ENCODE peak calls at places on chromosome 1, in seven cellular contexts. M, E, B, T, R, K and G are unnamed samples. For H3K4me1, the result is how much of the 10 kb centered on the place peaks cover.

GRCh38 chr1:66253330-66253921 is 280.5 kb upstream of the SGIP1 start:
- DNase-seq in R (no peak), K (peak), T (peak), E (no peak), B (no peak), M (peak), G (peak)

GRCh38 chr1:225508538-225509375 is 80.9 kb upstream of the LBR start:
- DNase-seq in E (no peak), M (peak), R (peak), B (no peak), K (no peak), T (peak), G (peak)

GRCh38 chr1:38953433-38953860 is 11.8 kb upstream of the RHBDL2 start:
- DNase-seq in M (peak), B (no peak), T (no peak), K (no peak), R (no peak), E (no peak), G (peak)

GRCh38 chr1:175192630-175193338 is at the start of gene KIAA0040:
- DNase-seq in K (no peak), M (peak), B (peak), E (peak), R (peak), T (peak), G (peak)

GRCh38 chr1:116119876-116120275 is 8.7 kb downstream of the MAB21L3 start:
- DNase-seq in R (no peak), M (no peak), T (no peak), E (no peak), K (no peak), B (no peak), G (no peak)

GRCh38 chr1:223091928-223092327 is 51.1 kb downstream of the TLR5 start:
- DNase-seq in B (no peak), M (no peak), R (no peak), T (no peak), E (no peak), K (no peak), G (no peak)

GRCh38 chr1:59249738-59250137 is 47.2 kb upstream of the FGGY start:
- DNase-seq in R (no peak), B (no peak), M (no peak), T (no peak), K (no peak), E (no peak), G (no peak)

GRCh38 chr1:20551945-20552727 is at the start of gene FAM43B:
- DNase-seq in K (no peak), M (peak), T (no peak), B (no peak), R (no peak), E (peak), G (no peak)

GRCh38 chr1:97093742-97094141 is 372.2 kb downstream of the PTBP2 start:
- DNase-seq in K (no peak), T (no peak), B (no peak), M (no peak), R (no peak), E (no peak), G (no peak)

GRCh38 chr1:230250676-230251075 is 175.5 kb downstream of the PGBD5 start:
- DNase-seq in M (peak), K (no peak), E (no peak), T (no peak), R (no peak), B (no peak), G (no peak)

GRCh38 chr1:19430121-19431068 is 54.9 kb downstream of the CAPZB start:
- DNase-seq in E (no peak), M (no peak), B (no peak), K (no peak), T (no peak), R (peak), G (no peak)

GRCh38 chr1:233613252-233614172 is at the start of gene KCNK1:
- DNase-seq in E (peak), T (peak), M (peak), K (no peak), R (peak), B (peak), G (peak)

GRCh38 chr1:37794372-37795339 is 1.0 kb downstream of the MANEAL start:
- DNase-seq in E (no peak), M (peak), R (no peak), B (no peak), T (no peak), K (no peak), G (no peak)

GRCh38 chr1:72827285-72827684 is 544.9 kb upstream of the NEGR1 start:
- DNase-seq in K (no peak), R (no peak), M (peak), E (no peak), B (no peak), T (no peak), G (no peak)

GRCh38 chr1:28560886-28561285 is 8.0 kb downstream of the TRNAU1AP start:
- DNase-seq in B (no peak), K (no peak), T (no peak), M (no peak), R (no peak), E (no peak), G (no peak)

GRCh38 chr1:28565726-28566125 is 12.8 kb downstream of the TRNAU1AP start:
- DNase-seq in R (no peak), K (no peak), T (no peak), M (no peak), E (no peak), B (no peak), G (no peak)

GRCh38 chr1:28565040-28565439 is 12.2 kb downstream of the TRNAU1AP start:
- DNase-seq in B (no peak), E (no peak), R (no peak), T (no peak), K (no peak), M (no peak), G (no peak)

GRCh38 chr1:28566931-28567330 is 14.0 kb downstream of the TRNAU1AP start:
- DNase-seq in R (no peak), M (no peak), K (no peak), E (no peak), B (no peak), T (no peak), G (no peak)

GRCh38 chr1:28564310-28564709 is 11.4 kb downstream of the TRNAU1AP start:
- DNase-seq in E (no peak), R (no peak), B (no peak), K (no peak), T (no peak), M (no peak), G (no peak)
- H3K4me1 ChIP-seq in E (under half), R (under half), B (under half), K (under half), T (under half), M (under half), G (under half)

GRCh38 chr1:182268659-182269058 is 122.9 kb downstream of the GLUL start:
- DNase-seq in R (no peak), K (no peak), E (no peak), M (no peak), T (no peak), B (no peak), G (no peak)
- H3K4me1 ChIP-seq in R (under half), K (under half), E (under half), M (under half), T (under half), B (under half), G (under half)

GRCh38 chr1:43007377-43008105 is 48.9 kb upstream of the SLC2A1 start:
- DNase-seq in R (peak), K (no peak), E (no peak), B (no peak), T (peak), M (peak), G (peak)

GRCh38 chr1:43008425-43009108 is 49.9 kb upstream of the SLC2A1 start:
- DNase-seq in B (no peak), M (peak), T (no peak), E (no peak), R (no peak), K (no peak), G (peak)

GRCh38 chr1:43011020-43011419 is 52.4 kb upstream of the SLC2A1 start:
- DNase-seq in R (no peak), K (no peak), M (peak), T (no peak), B (no peak), E (no peak), G (no peak)

GRCh38 chr1:43008106-43008424 is 49.4 kb upstream of the SLC2A1 start:
- DNase-seq in T (no peak), M (no peak), R (no peak), E (no peak), B (no peak), K (no peak), G (no peak)

DNA sequence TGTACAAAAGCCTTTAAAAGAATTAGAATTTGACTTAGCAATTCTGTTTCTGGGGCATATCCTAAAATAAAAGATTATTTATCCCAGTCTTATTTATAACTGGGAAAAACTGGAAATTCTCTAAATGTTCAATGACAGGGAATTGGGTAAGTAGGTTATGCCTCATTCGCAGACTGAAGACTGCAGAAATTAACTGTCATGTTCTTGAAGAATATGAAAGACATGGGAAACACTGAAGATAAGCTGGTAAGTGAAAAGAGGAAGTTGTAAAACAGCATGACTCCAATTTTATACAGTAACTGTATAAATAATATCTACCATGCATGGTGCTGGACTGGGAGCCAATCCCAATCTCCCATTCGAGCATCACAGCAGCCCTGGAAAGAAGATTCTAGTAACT is 50.6 kb upstream of the SLC2A1 start:
- DNase-seq in T (no peak), R (no peak), M (no peak), E (no peak), K (no peak), B (no peak), G (no peak)
- H3K4me1 ChIP-seq in T (under half), R (under half), M (under half), E (under half), K (under half), B (under half), G (under half)

GRCh38 chr1:171674443-171675405 is 22.2 kb upstream of the MYOC start:
- DNase-seq in E (no peak), B (no peak), K (no peak), R (no peak), T (no peak), M (no peak), G (no peak)
- H3K4me1 ChIP-seq in E (under half), B (under half), K (under half), R (under half), T (under half), M (under half), G (under half)

GRCh38 chr1:234997201-234998173 is 131.2 kb downstream of the TOMM20 start:
- DNase-seq in B (peak), R (peak), K (no peak), M (no peak), E (peak), T (peak), G (no peak)
- H3K4me1 ChIP-seq in B (under half), R (under half), K (under half), M (under half), E (under half), T (under half), G (under half)